ENCODE peak calls at places on chromosomes 3 and 15, in five cellular contexts. N is NB4, D is left lung, Q is A549, H is body of pancreas. O is an unnamed sample.

GRCh38 chr15:60370105-60370803 is 27.5 kb downstream of the ANXA2 start:
- DNase-seq in D (no peak), H (no peak), Q (no peak), N (no peak), O (no peak)

GRCh38 chr3:124282751-124283643 is 291.1 kb upstream of the ROPN1 start:
- DNase-seq in N (no peak), Q (no peak), D (no peak), H (peak), O (peak)

GRCh38 chr3:42080452-42080872 is 10.7 kb upstream of the TRAK1 start:
- DNase-seq in D (no peak), Q (peak), N (peak), H (peak), O (no peak)

GRCh38 chr15:42605281-42605744 is 29.9 kb downstream of the STARD9 start:
- DNase-seq in H (no peak), D (no peak), N (peak), Q (no peak), O (no peak)

GRCh38 chr15:83285979-83286553 is 1.6 kb upstream of the BNC1 start:
- DNase-seq in Q (peak), N (no peak), H (no peak), D (no peak), O (peak)

GRCh38 chr15:26261413-26261812 is 398.3 kb upstream of the ATP10A start:
- DNase-seq in Q (no peak), D (no peak), N (no peak), H (no peak), O (no peak)

GRCh38 chr3:177563381-177563780 is 366.1 kb upstream of the TBL1XR1 start:
- DNase-seq in H (no peak), Q (no peak), D (no peak), N (no peak), O (no peak)

GRCh38 chr3:113097821-113098516 is 107.2 kb downstream of the GTPBP8 start:
- DNase-seq in H (no peak), Q (peak), D (no peak), N (no peak), O (peak)

GRCh38 chr3:24628523-24629258 is 134.0 kb upstream of the THRB start:
- DNase-seq in N (no peak), D (no peak), H (no peak), Q (no peak), O (no peak)

GRCh38 chr3:111809196-111809595 is 49.9 kb upstream of the PHLDB2 start:
- DNase-seq in N (no peak), Q (no peak), H (no peak), D (no peak), O (no peak)

GRCh38 chr3:31815631-31816440 is 165.2 kb downstream of the OSBPL10 start:
- DNase-seq in Q (no peak), N (no peak), H (no peak), D (no peak), O (no peak)

GRCh38 chr3:73094951-73095350 is 33.5 kb downstream of the EBLN2 start:
- DNase-seq in H (no peak), Q (no peak), D (no peak), N (peak), O (no peak)

GRCh38 chr3:136984837-136985236 is 27.1 kb downstream of the IL20RB start:
- DNase-seq in N (no peak), Q (no peak), H (no peak), D (no peak), O (peak)

GRCh38 chr3:58202917-58203360 is 7.8 kb downstream of the DNASE1L3 start:
- DNase-seq in N (no peak), H (no peak), Q (no peak), D (no peak), O (no peak)

GRCh38 chr3:45524605-45525004 is 69.9 kb upstream of the LIMD1 start:
- DNase-seq in H (no peak), N (no peak), Q (no peak), D (no peak), O (no peak)

GRCh38 chr3:96428097-96428496 is 386.3 kb upstream of the EPHA6 start:
- DNase-seq in Q (no peak), D (no peak), H (no peak), N (no peak), O (no peak)

GRCh38 chr3:28149960-28150359 is 91.5 kb upstream of the CMC1 start:
- DNase-seq in Q (no peak), D (no peak), H (no peak), N (no peak), O (no peak)

GRCh38 chr3:28150465-28151206 is 90.8 kb upstream of the CMC1 start:
- DNase-seq in H (peak), D (no peak), Q (no peak), N (no peak), O (no peak)

GRCh38 chr3:28151608-28152228 is 89.7 kb upstream of the CMC1 start:
- DNase-seq in Q (no peak), H (no peak), D (no peak), N (no peak), O (no peak)

DNA sequence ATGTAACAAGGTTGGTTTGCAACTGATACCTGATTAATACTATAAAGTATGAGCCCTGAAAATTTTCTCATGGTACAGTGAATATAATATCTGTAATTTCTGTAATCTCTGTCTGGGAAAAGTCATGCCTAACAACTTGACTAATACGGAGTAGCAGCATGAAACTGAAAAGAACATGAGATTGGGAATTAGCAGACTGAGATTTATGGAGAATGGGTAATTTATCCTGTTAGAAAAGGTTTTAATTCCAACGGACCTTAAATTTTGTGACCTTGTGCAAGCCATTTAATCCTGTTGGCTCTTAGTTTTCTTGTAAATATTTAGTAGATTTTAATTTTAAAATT is 90.2 kb upstream of the CMC1 start:
- DNase-seq in Q (no peak), D (no peak), N (no peak), H (no peak), O (no peak)
- TF ChIP-seq CTCF in Q (no peak), D (no peak), N (no peak), H (no peak), O (no peak)

GRCh38 chr15:92143765-92144164 is 249.9 kb upstream of the ST8SIA2 start:
- DNase-seq in Q (no peak), H (no peak), D (no peak), N (no peak), O (no peak)
- H3K4me3 ChIP-seq in Q (no peak), H (no peak), D (no peak), N (no peak), O (no peak)

DNA sequence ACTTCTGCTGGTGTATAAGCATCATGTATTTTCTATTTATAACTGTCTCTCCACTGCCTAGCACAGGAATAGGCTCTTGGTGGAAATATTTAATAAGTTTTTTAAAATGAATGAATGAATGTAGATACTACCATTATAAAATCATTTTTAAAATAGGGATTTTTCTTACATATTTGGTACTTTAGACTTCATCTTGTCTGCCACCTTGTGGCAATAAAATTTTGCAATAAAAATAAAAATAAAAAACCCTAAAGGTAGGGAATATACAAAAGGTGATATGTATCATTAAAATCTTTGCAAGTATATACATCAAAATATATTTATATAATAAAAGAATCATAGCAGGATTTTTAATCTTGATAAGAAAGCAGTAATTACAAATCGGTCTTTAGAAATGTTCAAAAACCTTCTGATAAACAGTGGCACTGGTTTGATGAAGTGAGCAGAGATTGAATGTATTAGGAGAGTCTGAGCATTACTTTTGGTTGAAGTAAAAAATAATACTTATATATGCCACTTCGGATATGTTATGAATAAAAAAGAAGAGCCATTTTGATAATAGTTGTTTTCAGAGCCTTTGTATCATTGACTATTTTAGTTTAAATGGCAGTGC is 95.2 kb downstream of the SPATA16 start:
- DNase-seq in H (no peak), N (no peak), D (no peak), Q (no peak), O (no peak)
- TF ChIP-seq CTCF in H (peak), N (no peak), D (no peak), Q (peak), O (no peak)

DNA sequence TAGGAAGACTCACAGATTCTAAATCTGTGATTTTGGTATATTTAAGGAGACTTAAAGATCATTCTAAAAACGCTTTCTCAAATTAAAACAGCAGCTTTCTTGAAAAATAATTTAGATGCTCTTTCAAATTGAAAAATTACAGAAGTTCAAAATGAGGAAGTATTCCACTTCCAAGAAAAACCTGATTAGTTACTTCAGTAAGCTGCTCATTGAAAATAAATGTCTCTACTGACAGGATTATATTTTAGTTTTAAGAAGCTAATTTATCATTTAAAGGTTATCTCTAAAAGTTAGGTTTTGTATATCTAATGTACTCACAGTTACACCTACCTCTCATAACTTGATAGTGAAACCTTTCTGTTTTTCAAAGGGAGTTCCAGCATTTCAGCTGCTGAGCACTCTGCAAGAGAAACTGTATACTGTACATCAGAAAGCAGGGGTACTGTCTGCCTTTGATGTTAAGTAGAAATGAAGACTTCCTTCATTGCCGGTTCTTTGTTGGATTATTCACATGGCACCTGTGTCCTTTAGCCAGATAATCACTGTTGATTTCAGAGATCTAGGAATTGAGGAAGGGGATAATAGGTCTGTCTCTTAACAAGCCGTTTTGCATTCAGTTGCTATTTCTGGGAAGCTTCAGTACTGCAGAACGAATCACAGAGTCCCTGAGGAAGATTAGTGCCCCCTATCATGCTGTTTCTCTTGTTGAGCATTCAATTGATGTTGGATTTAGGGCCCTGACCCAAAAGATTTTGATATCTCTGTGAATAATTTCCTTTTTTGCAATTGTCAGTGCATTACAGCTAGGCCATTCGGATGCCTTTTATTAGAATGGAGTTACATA is 161.7 kb downstream of the TCF12 start:
- DNase-seq in D (no peak), N (peak), H (no peak), Q (no peak), O (no peak)
- H3K4me3 ChIP-seq in D (no peak), N (no peak), H (no peak), Q (no peak), O (no peak)

DNA sequence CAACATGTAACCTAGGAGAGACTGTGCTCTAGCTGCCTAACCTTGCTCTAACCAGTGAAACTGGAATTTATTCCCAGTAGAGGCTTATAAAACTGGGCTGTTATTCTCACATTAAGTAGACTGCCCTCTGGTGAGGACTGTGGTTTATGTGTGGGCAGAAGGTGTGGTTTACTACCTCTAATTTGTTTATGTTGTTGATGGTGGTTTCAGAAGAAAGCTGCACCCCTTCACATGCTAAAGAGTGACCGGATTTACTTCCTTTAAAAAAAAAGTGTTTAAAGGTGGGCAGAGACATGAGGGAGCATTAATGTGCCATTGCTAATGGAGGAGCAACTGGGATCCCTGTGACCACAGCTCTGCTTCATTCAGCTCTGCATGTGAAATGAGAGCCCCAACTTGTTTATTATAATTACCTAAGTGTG is 273.2 kb downstream of the MECOM start:
- DNase-seq in Q (no peak), N (no peak), D (no peak), H (peak), O (no peak)
- TF ChIP-seq CTCF in Q (no peak), N (no peak), D (no peak), H (no peak), O (no peak)

DNA sequence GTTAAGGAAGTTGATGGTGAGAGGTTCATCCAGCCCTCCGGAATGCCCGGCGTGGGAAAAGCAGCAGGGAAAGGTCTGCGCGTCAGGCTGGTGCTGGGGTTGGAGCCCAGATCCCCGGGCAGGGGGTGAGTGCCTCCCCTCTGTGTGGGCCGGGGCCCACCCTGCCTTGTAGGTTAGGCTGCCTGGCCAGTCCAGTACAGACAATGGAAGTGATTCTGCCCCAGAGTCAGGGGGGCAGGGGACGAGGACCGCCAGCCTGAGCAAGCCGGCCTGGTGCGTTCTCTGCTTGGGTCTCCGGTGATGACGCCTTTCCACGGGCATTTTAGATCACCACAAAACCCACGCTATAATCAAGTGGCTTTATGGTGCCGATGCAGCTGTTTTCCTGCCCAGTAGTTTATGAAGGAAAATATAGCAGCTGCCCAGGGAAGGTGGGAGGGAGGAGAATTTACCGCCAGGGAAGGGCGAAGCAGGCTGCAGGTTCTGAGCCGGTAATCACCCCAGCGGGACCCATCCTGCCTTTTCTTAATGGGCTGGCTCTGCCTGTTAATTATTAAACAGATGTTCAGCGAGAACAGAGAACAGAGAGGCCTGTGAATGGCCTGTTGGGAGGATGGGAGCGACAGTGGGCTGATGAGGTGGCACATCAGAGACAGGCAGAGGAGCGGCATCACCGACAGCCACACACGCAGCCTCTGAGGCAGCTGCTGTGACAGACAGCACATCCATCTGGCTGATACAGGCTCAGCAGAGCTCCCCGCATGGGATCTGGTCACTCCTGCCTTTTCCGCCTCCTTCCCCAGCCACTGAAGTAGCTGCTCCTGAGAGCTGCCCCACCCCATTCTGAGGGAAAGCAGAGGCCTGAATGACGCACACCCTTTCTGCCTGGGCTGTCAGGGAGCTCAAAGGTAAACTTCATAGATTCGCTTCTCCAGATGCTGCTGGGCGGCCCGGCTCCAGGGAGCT is 35.2 kb downstream of the BDH1 start:
- DNase-seq in N (no peak), D (peak), H (peak), Q (peak), O (no peak)
- H3K4me3 ChIP-seq in N (no peak), D (no peak), H (no peak), Q (peak), O (no peak)